ENCODE peak calls at places on chromosomes 7 and 10, in nine cellular contexts. U, P, S, L, M, V, X, Q and F are unnamed samples. For H3K36me3, the result is how much of the 10 kb centered on the place peaks cover.

GRCh38 chr7:70210200-70210960 is 612.1 kb downstream of the AUTS2 start:
- DNase-seq in U (no peak), P (no peak), S (no peak), L (no peak), M (no peak), V (no peak), X (no peak), Q (no peak), F (no peak)

GRCh38 chr10:60433684-60434083 is 44.0 kb upstream of the ANK3 start:
- DNase-seq in U (no peak), P (no peak), S (no peak), L (peak), M (no peak), V (no peak), X (no peak), Q (no peak), F (no peak)

GRCh38 chr7:81415181-81415580 is 354.7 kb downstream of the HGF start:
- DNase-seq in U (no peak), P (no peak), S (no peak), L (no peak), M (no peak), V (no peak), X (no peak), Q (no peak), F (no peak)

GRCh38 chr7:50679218-50680007 is 103.3 kb downstream of the GRB10 start:
- DNase-seq in U (no peak), P (no peak), S (no peak), L (no peak), M (no peak), V (peak), X (peak), Q (no peak), F (no peak)

GRCh38 chr10:86642499-86642898 is 11.8 kb upstream of the OPN4 start:
- DNase-seq in U (no peak), P (no peak), S (no peak), L (no peak), M (no peak), V (no peak), X (no peak), Q (no peak), F (no peak)

GRCh38 chr7:95104739-95105138 is 197.3 kb downstream of the PPP1R9A start:
- DNase-seq in U (no peak), P (no peak), S (no peak), L (peak), M (no peak), V (peak), X (no peak), Q (no peak), F (peak)

GRCh38 chr7:150937848-150938561 is 40.1 kb downstream of the KCNH2 start:
- DNase-seq in U (no peak), P (no peak), S (no peak), L (peak), M (no peak), V (no peak), X (peak), Q (no peak), F (no peak)

GRCh38 chr10:125448596-125448995 is 234.4 kb downstream of the TEX36 start:
- DNase-seq in U (peak), P (no peak), S (no peak), L (no peak), M (no peak), V (no peak), X (peak), Q (no peak), F (peak)

DNA sequence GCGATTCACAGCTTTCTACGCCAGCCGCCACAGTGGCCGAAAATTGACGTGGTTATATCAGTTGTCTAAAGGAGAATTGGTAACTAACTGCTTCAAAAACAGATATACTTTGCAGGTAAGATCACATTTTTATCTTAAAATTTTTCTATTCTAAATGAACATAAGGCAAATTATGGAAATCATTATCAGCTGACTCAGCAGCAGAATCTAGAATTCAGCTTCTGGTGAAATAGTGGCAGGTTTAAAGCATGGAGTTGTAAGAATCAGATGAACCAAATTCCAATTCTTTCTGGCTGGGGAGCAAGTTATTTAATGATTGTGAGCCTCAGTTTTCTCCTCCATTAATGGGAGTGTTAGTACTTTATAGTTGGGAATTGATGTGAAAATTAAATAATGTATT is 91.6 kb downstream of the CUL1 start:
- DNase-seq in U (no peak), P (no peak), S (no peak), L (no peak), M (no peak), V (no peak), X (no peak), Q (no peak), F (no peak)
- H3K36me3 ChIP-seq in U (half or more), P (half or more), S (half or more), L (half or more), M (half or more), V (under half), X (under half), Q (under half), F (half or more)

DNA sequence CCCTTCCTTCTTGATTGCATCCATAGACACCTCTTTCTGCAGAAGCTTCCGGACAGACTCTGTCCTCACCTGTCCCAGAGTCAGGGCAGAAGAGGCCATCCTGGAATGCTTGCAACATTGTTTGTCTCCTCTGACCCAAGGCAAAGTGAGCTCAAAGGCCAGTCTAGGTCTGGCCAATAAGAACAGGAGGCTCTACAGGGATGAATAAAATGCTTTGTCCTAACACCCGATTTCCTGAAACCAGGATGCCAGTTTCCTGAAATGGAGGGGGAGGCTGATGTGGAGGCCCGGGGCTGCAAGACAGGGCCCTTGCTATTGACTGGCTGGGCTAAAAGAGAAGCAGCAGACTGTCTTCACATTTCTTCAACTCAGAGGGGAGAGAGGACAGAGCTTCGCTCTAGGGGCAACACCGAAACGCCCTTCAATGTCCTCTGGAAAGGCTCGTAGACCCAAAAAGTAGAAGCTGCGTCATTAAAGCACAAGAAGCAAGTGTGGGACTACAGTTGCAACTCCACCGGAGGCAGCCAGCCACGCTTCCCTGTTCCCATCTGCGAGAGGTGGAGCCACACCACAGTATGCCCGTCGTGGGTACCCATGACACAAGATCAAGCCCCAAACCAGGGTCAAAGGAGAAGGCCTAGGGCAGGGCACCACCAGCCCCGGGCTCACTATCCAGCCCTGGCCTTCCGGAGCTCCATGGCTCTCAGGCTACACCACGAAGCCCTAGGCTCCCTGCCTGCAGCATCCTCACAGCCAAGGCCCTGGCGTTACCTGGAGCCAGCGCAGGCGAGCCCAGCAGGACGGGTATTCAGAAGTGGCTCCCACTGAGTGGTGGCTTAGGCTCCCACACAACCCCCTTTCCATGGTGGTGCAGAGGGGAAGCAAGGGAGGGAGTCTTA is 29.3 kb upstream of the NDST2 start:
- DNase-seq in U (no peak), P (no peak), S (no peak), L (no peak), M (no peak), V (no peak), X (no peak), Q (no peak), F (no peak)
- H3K36me3 ChIP-seq in U (half or more), P (half or more), S (half or more), L (under half), M (half or more), V (under half), X (under half), Q (under half), F (under half)

DNA sequence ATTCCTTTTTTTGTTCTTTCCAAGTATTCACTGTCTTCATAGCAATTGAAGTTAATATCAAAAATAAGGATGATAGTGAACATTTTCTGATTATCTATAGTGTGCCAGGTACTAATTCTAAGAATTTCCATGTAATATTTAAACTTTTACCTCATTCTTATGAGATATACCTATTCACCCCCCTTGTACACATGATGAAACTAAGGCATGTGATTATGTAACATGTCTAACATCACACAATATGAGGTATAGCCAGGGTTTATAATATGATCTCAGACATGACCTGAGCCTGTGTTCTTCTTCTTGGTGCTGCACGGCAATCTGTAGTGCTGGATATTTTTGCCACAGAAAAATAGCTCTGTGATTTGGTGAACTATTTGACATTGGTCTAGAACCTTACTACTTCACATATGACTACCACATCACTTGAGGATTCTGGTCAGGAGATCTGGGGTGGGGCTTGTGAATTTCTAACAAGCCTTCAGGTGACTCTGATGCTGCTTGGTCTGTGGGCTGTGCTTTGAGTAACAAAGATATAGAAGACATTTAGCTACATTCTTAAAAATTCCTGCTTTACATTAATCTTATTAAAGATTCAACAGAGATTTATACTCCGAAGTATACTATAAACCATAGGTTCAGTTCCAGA is 79.1 kb downstream of the TRIM24 start:
- DNase-seq in U (no peak), P (no peak), S (no peak), L (no peak), M (no peak), V (no peak), X (no peak), Q (no peak), F (no peak)
- H3K36me3 ChIP-seq in U (under half), P (under half), S (under half), L (under half), M (half or more), V (under half), X (under half), Q (under half), F (under half)

GRCh38 chr10:58778966-58779365 is 266.3 kb downstream of the BICC1 start:
- DNase-seq in U (no peak), P (no peak), S (no peak), L (no peak), M (no peak), V (no peak), X (no peak), Q (no peak), F (no peak)
- H3K36me3 ChIP-seq in U (under half), P (under half), S (under half), L (under half), M (under half), V (under half), X (under half), Q (under half), F (under half)

DNA sequence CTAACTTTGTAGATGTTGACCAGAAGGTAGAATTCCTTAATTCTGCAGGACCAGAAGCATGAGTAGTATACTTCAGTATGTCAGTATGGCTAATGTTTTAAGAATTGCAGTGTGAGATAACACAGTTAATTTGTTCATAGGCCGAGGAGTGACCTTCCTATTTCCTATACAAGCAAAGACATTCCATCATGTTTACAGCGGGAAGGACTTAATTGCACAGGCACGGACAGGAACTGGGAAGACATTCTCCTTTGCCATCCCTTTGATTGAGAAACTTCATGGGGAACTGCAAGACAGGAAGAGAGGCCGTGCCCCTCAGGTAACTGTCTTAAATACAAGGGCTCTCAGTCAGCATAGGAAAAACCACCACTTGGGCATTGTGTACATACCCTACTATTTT is 7.2 kb downstream of the DDX21 start:
- DNase-seq in U (no peak), P (no peak), S (no peak), L (no peak), M (no peak), V (no peak), X (no peak), Q (no peak), F (no peak)
- H3K36me3 ChIP-seq in U (half or more), P (half or more), S (half or more), L (half or more), M (half or more), V (half or more), X (under half), Q (under half), F (half or more)

GRCh38 chr10:3133948-3134347 is 38.6 kb downstream of the PITRM1 start:
- DNase-seq in U (no peak), P (no peak), S (no peak), L (no peak), M (no peak), V (no peak), X (no peak), Q (no peak), F (no peak)
- H3K36me3 ChIP-seq in U (under half), P (half or more), S (half or more), L (half or more), M (half or more), V (under half), X (under half), Q (under half), F (under half)

DNA sequence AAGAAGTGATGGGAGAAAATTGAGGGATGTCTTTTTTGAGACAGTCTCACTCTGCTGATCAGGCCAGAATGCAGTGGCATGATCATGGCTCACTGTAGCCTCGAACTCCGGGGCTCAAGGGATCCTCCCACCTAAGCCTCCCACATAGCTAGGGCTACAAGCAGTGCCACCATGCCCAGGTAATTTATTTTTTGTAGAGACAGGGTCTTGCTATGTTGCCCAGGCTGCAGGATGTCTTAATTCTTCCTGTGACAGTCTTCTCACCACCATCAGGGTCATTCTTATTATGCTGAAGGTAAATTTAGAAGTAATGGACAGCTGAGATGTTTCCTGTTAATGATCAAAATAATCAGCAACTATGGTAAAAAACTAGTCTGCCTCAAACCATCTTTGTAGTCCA is 7.1 kb downstream of the DNAJC9 start:
- DNase-seq in U (no peak), P (no peak), S (no peak), L (no peak), M (no peak), V (no peak), X (no peak), Q (no peak), F (no peak)
- H3K36me3 ChIP-seq in U (under half), P (under half), S (half or more), L (under half), M (half or more), V (under half), X (under half), Q (under half), F (under half)

DNA sequence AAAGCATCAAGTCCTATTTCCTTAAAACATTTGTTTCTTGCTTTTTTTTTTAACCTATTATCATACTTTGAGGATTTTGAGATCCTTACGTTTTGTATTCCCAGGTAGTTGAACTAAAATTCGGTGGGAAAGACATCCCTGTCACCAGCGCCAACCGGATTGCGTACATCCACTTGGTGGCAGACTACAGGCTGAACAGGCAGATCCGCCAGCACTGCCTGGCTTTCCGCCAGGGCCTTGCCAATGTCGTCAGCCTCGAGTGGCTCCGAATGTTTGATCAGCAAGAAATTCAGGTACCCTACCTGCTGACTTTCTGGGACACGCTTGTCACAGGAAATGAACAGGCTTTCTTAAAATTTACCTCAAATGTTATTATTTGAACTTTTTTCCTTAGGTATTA is 83.0 kb upstream of the DNAJB6 start:
- DNase-seq in U (peak), P (no peak), S (peak), L (no peak), M (peak), V (no peak), X (no peak), Q (no peak), F (peak)
- H3K36me3 ChIP-seq in U (under half), P (half or more), S (half or more), L (under half), M (half or more), V (under half), X (under half), Q (under half), F (under half)

DNA sequence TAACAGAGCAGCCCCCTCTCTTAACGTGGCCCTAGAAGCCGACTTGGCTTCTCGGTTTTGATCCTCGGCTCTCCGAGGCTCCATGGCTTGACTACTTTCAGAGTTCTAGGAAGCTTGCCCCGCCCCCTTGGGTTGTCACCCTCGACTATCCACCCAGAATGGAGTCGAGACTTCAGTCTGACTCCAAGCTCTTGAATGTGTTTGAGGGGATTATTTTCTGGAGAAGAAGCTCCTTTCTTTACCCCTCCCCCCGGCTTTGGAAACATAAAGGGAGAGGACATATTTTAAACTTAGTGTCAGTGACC is 470 bp downstream of the SEC24C start:
- DNase-seq in U (peak), P (peak), S (no peak), L (peak), M (no peak), V (no peak), X (peak), Q (no peak), F (peak)
- H3K36me3 ChIP-seq in U (under half), P (under half), S (under half), L (under half), M (under half), V (under half), X (under half), Q (under half), F (under half)